ENCODE peak calls at places on chromosomes 12 and 14, in seven cellular contexts. W is activated CD8-positive, alpha-beta memory T cell treated with anti-CD3 and anti-CD28 coated beads for 1 hour; V is HT-29; Q is sciatic nerve; A is RCC 7860; C is aorta; T is Right ventricle myocardium inferior. K is an unnamed sample.

GRCh38 chr14:65228436-65228835 is 126.1 kb upstream of the MAX start:
- DNase-seq in T (no peak), A (no peak), Q (no peak), W (no peak), V (no peak), C (no peak), K (no peak)

GRCh38 chr14:85575617-85575898 is 45.6 kb downstream of the FLRT2 start:
- DNase-seq in W (no peak), T (no peak), V (no peak), A (no peak), Q (no peak), C (no peak), K (no peak)

GRCh38 chr14:35402323-35403084 is 2.0 kb downstream of the NFKBIA start:
- DNase-seq in W (no peak), C (no peak), V (no peak), A (no peak), T (no peak), Q (no peak), K (no peak)

GRCh38 chr12:52314511-52314910 is 6.7 kb downstream of the KRT83 start:
- DNase-seq in Q (no peak), A (no peak), T (no peak), C (no peak), W (no peak), V (no peak), K (no peak)

GRCh38 chr14:103130965-103131364 is 7.7 kb downstream of the TNFAIP2 start:
- DNase-seq in A (no peak), C (no peak), W (no peak), T (no peak), Q (peak), V (no peak), K (no peak)

GRCh38 chr12:52766351-52767019 is 10.7 kb downstream of the KRT76 start:
- DNase-seq in V (no peak), T (no peak), Q (no peak), C (no peak), W (no peak), A (no peak), K (no peak)

GRCh38 chr14:104423715-104424405 is 155.7 kb upstream of the C14orf180 start:
- DNase-seq in T (no peak), V (no peak), Q (peak), W (no peak), C (no peak), A (no peak), K (peak)

GRCh38 chr12:109289004-109289403 is 20.1 kb downstream of the FOXN4 start:
- DNase-seq in V (no peak), T (no peak), Q (no peak), C (no peak), A (no peak), W (no peak), K (no peak)

GRCh38 chr14:77654001-77654431 is 37.6 kb upstream of the SPTLC2 start:
- DNase-seq in C (no peak), V (no peak), A (no peak), Q (no peak), W (no peak), T (peak), K (no peak)

GRCh38 chr12:57127101-57127709 is 1.1 kb upstream of the LRP1 start:
- DNase-seq in C (peak), Q (peak), A (peak), T (peak), W (no peak), V (peak), K (no peak)

GRCh38 chr12:31117203-31118011 is 43.7 kb downstream of the DDX11 start:
- DNase-seq in Q (no peak), C (no peak), A (no peak), T (peak), W (peak), V (peak), K (no peak)

GRCh38 chr12:27330846-27331245 is 1.8 kb upstream of the BMAL2 start:
- DNase-seq in Q (no peak), A (no peak), V (no peak), W (no peak), C (no peak), T (no peak), K (no peak)

GRCh38 chr14:75334191-75335051 is 55.8 kb downstream of the FOS start:
- DNase-seq in A (no peak), T (peak), V (no peak), W (peak), Q (peak), C (peak), K (no peak)

GRCh38 chr12:70660620-70661219 is 23.5 kb upstream of the PTPRB start:
- DNase-seq in W (no peak), Q (no peak), A (peak), V (no peak), T (peak), C (no peak), K (no peak)

GRCh38 chr12:57520008-57520726 is at the start of gene DDIT3:
- DNase-seq in V (peak), A (peak), W (peak), C (peak), T (peak), Q (peak), K (peak)

GRCh38 chr12:131950182-131950913 is 606 bp downstream of the EP400 start:
- DNase-seq in A (no peak), W (peak), C (peak), Q (no peak), T (no peak), V (peak), K (no peak)

GRCh38 chr12:113005759-113006158 is 27.4 kb downstream of the OAS2 start:
- DNase-seq in A (no peak), Q (no peak), W (no peak), C (no peak), V (no peak), T (no peak), K (no peak)

GRCh38 chr14:104886690-104887622 is 21.9 kb downstream of the CEP170B start:
- DNase-seq in C (peak), V (no peak), W (no peak), T (peak), A (no peak), Q (peak), K (peak)